ENCODE peak calls at places on chromosomes 12 and 14, in six cellular contexts. Y is HCT116, I is GM23338, M is stomach, D is sigmoid colon, B is HL-60. R is an unnamed sample.
A peak's percentile ranks its signal among the peaks of the same experiment; 100 is the strongest.

GRCh38 chr14:70078329-70078728 is 110.4 kb downstream of the SLC8A3 start:
- DNase-seq in Y (no peak), M (no peak), D (no peak), B (no peak), I (no peak), R (no peak)

GRCh38 chr12:120639771-120640721 is at the start of gene CABP1:
- DNase-seq in D (no peak), M (peak; percentile 58), I (peak; percentile 92), Y (no peak), B (no peak), R (no peak)

GRCh38 chr12:129893691-129894090 is 10.1 kb downstream of the TMEM132D start:
- DNase-seq in D (no peak), M (no peak), Y (no peak), I (no peak), B (no peak), R (no peak)

GRCh38 chr14:89477391-89477790 is 60.4 kb upstream of the FOXN3 start:
- DNase-seq in Y (no peak), D (no peak), I (no peak), M (peak; percentile 29), B (no peak), R (no peak)

GRCh38 chr12:113428482-113428881 is 6.3 kb downstream of the SDSL start:
- DNase-seq in M (no peak), B (no peak), I (no peak), Y (no peak), D (no peak), R (no peak)

GRCh38 chr14:47935332-47935731 is 259.9 kb upstream of the MDGA2 start:
- DNase-seq in D (no peak), M (no peak), Y (no peak), I (no peak), B (no peak), R (no peak)

GRCh38 chr14:27184371-27184901 is 586.6 kb upstream of the NOVA1 start:
- DNase-seq in M (no peak), Y (no peak), I (no peak), B (no peak), D (no peak), R (no peak)

GRCh38 chr14:23346693-23347405 is 5.8 kb downstream of the SLC22A17 start:
- DNase-seq in M (no peak), D (no peak), I (peak; percentile 62), B (no peak), Y (no peak), R (no peak)

GRCh38 chr12:130300090-130300489 is 37.6 kb upstream of the PIWIL1 start:
- DNase-seq in M (no peak), Y (no peak), D (no peak), B (no peak), I (no peak), R (no peak)

GRCh38 chr14:55949708-55950107 is 168.5 kb upstream of the PELI2 start:
- DNase-seq in I (no peak), D (no peak), M (no peak), B (no peak), Y (no peak), R (no peak)

GRCh38 chr14:24734917-24735500 is 101.0 kb upstream of the GZMB start:
- DNase-seq in D (no peak), B (peak; percentile 37), I (peak; percentile 88), M (peak; percentile 30), Y (peak; percentile 39), R (no peak)

GRCh38 chr14:39368261-39368959 is 63.8 kb downstream of the FBXO33 start:
- DNase-seq in M (peak; percentile 42), D (peak; percentile 74), I (peak; percentile 92), Y (peak; percentile 44), B (peak; percentile 24), R (no peak)

GRCh38 chr12:52382854-52383253 is 2.6 kb downstream of the KRT84 start:
- DNase-seq in I (no peak), D (no peak), Y (no peak), M (no peak), B (no peak), R (no peak)

GRCh38 chr12:93022603-93023340 is 93.7 kb upstream of the EEA1 start:
- DNase-seq in B (no peak), I (no peak), M (no peak), D (no peak), Y (no peak), R (no peak)

GRCh38 chr12:86158956-86159355 is 97.2 kb downstream of the MGAT4C start:
- DNase-seq in Y (no peak), M (no peak), I (no peak), D (no peak), B (no peak), R (no peak)

GRCh38 chr12:45388545-45388944 is 172.7 kb downstream of the ANO6 start:
- DNase-seq in Y (peak; percentile 6), I (peak; percentile 69), B (no peak), D (no peak), M (no peak), R (no peak)

GRCh38 chr12:88951860-88952483 is 371.7 kb upstream of the KITLG start:
- DNase-seq in D (no peak), I (peak; percentile 70), Y (no peak), M (no peak), B (no peak), R (no peak)

GRCh38 chr14:68109132-68109531 is 289.6 kb downstream of the RAD51B start:
- DNase-seq in M (no peak), Y (no peak), I (no peak), B (no peak), D (no peak), R (no peak)

GRCh38 chr14:23984891-23985607 is 3.7 kb upstream of the DHRS4L2 start:
- DNase-seq in Y (no peak), I (no peak), M (peak; percentile 62), B (peak; percentile 39), D (no peak), R (no peak)

GRCh38 chr12:112116232-112117060 is 7.9 kb upstream of the NAA25 start:
- DNase-seq in Y (peak; percentile 23), B (peak; percentile 70), I (peak; percentile 95), M (peak; percentile 69), D (peak; percentile 70), R (no peak)

DNA sequence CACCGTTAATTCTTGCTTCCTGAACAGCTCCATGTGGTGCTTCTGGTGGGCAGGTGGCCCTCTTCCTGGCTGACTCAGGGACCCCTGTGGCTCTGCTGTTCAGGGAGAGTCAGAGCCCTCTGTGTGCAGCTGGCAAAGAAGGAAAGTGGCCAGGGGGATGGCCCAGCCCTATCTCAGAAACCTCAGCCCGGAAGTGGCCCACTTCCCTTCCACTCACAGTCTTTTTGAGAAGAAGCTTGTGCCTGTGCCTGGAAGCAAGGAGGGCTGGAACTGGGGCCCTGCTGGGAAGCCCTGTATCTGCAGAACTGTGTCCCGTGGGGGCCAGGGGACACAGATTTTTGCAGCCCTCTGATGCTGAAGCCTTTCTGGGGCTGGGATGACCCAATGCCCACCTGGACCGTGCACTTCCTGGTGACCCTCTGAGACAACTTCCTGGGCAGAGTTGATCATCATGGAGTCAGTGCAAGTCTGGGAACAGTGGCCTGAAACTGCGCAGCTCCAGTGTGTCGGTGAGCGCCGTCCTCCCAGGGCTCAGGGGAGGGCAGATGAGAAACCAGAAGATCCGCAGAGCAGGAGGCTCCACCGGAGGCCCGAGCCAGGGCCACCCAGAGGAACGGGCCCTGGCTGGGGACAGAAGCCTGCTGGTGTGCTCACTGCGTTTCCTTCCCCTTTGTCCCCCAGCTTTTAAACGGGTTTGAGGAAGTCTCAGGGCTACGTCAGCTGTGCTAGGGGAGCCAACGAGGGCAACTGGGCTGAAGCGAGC is 217.3 kb upstream of the RTL1 start:
- DNase-seq in B (peak; percentile 84), M (peak; percentile 26), D (peak; percentile 68), I (no peak), Y (no peak), R (peak; percentile 79)
- H3K27ac ChIP-seq in B (peak overlapping the region; percentile 96), M (peak overlapping the region; percentile 42), D (peak overlapping the region; percentile 20), I (no peak overlapping the region), Y (no peak overlapping the region), R (no peak overlapping the region)

DNA sequence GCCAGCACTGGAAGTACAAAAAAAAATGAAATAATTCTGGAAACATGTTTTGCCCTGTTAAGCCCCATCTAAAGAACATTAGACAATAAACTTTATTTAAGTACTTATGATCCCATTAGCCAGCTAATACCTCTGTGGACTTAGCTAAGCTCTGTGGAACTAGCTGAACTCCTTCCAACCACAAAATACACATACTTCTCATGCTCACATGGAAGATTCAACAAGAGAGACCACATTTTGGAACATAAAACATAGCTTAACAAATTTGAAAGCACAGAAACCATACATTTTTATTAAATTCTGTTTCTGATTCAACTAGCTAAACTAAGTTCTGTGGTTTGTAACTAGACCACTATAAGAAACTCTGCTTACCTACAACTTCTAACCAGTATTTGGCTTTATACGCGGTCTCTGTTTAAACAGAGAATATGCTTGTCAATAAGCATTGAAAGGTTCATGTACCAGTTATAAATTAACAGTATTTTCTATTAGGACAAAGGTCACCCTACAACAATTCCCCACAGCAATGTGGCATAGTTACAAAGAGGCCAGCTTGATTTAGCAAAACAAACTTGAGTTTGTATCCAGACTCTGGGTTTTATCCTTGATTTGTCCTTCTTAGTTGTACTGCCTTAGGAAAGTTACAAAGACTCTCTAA is 300.1 kb downstream of the C12orf50 start:
- DNase-seq in M (no peak), B (no peak), I (no peak), D (no peak), Y (no peak), R (no peak)
- TF ChIP-seq POLR2AphosphoS5 in M (no peak), B (no peak), I (no peak), D (no peak), Y (no peak), R (no peak)

GRCh38 chr14:76138119-76138757 is 13.5 kb upstream of the GPATCH2L start:
- DNase-seq in I (no peak), Y (no peak), D (no peak), B (no peak), M (no peak), R (no peak)
- H3K27ac ChIP-seq in I (no peak overlapping the region), Y (no peak overlapping the region), D (no peak overlapping the region), B (no peak overlapping the region), M (no peak overlapping the region), R (no peak overlapping the region)

GRCh38 chr12:131829351-131829794 is 1.2 kb downstream of the MMP17 start:
- DNase-seq in D (peak; percentile 76), I (no peak), M (no peak), Y (no peak), B (no peak), R (no peak)

GRCh38 chr12:131831635-131832041 is 3.4 kb downstream of the MMP17 start:
- DNase-seq in D (peak; percentile 74), B (peak; percentile 98), M (no peak), I (no peak), Y (no peak), R (no peak)

GRCh38 chr12:131831021-131831571 is 2.9 kb downstream of the MMP17 start:
- DNase-seq in D (peak; percentile 66), M (no peak), I (no peak), B (no peak), Y (no peak), R (no peak)

GRCh38 chr12:131829795-131830334 is 1.7 kb downstream of the MMP17 start:
- DNase-seq in D (peak; percentile 72), B (no peak), Y (no peak), I (no peak), M (no peak), R (peak; percentile 86)

DNA sequence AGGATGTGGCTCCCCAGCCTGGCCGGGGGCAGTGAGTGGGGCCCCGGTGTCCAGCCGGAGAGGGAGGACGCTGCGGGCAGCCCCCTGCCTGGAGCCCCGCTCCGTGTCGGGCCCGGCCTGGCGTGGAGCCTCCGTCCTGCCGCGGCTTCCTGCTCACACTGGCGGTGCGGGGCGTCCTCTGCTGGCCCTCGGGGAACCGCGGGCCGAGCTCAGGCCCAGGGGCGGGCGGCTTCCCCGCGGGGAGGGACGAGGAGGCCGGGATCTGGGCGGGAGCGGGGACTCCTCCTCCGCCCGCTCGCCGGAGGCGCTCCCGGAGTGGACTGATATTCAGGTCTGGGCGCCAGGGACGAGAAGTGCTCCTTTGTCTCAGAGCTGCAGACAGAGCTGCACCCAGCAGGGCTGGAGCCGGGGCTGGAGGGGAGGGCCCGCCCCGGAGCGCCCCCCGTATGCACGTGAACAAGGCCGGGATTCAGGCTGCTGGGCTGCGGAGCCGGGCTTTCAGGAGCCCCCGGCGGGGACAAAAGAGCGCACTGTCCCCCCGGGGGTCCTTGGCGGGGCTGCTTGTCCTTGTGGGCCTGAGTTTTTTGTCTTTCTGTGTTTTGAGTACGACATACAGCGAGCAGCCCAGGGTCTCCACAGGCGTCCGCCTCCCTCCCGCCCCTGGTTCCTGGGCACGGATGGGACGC is 2.3 kb downstream of the MMP17 start:
- DNase-seq in I (peak; percentile 68), D (peak; percentile 92), B (peak; percentile 62), Y (peak; percentile 23), M (peak; percentile 59), R (no peak)
- TF ChIP-seq POLR2AphosphoS5 in I (no peak), D (no peak), B (no peak), Y (peak; percentile 16), M (peak; percentile 4), R (peak; percentile 74)